ENCODE peak calls at places on chromosome 14, in five cellular contexts. One of them, this sample, is unnamed.

GRCh38 chr14:22378181-22378580 is 210.8 kb downstream of the DAD1 start:
- DNase-seq in IMR-90: no peak
- DNase-seq in neuronal stem cell: no peak
- DNase-seq in mesenchymal stem cell: no peak
- DNase-seq in H9: no peak
- DNase-seq in this sample: peak

GRCh38 chr14:105525861-105526780 is at the start of gene TMEM121:
- DNase-seq in neuronal stem cell: peak
- DNase-seq in IMR-90: no peak
- DNase-seq in mesenchymal stem cell: no peak
- DNase-seq in H9: peak
- DNase-seq in this sample: peak

GRCh38 chr14:105328070-105328677 is 13.6 kb downstream of the PACS2 start:
- DNase-seq in neuronal stem cell: no peak
- DNase-seq in mesenchymal stem cell: no peak
- DNase-seq in H9: no peak
- DNase-seq in IMR-90: no peak
- DNase-seq in this sample: no peak

GRCh38 chr14:24385524-24385923 is 13.3 kb upstream of the NYNRIN start:
- DNase-seq in neuronal stem cell: no peak
- DNase-seq in mesenchymal stem cell: no peak
- DNase-seq in IMR-90: no peak
- DNase-seq in H9: no peak
- DNase-seq in this sample: no peak

GRCh38 chr14:94942601-94943000 is 172.7 kb upstream of the GSC start:
- DNase-seq in neuronal stem cell: no peak
- DNase-seq in IMR-90: no peak
- DNase-seq in mesenchymal stem cell: no peak
- DNase-seq in H9: no peak
- DNase-seq in this sample: no peak

GRCh38 chr14:67425603-67426002 is 13.6 kb upstream of the PLEK2 start:
- DNase-seq in mesenchymal stem cell: no peak
- DNase-seq in neuronal stem cell: no peak
- DNase-seq in H9: no peak
- DNase-seq in IMR-90: no peak
- DNase-seq in this sample: no peak

GRCh38 chr14:90354551-90355298 is 23.0 kb upstream of the NRDE2 start:
- DNase-seq in neuronal stem cell: no peak
- DNase-seq in IMR-90: no peak
- DNase-seq in mesenchymal stem cell: no peak
- DNase-seq in H9: no peak
- DNase-seq in this sample: no peak

GRCh38 chr14:49549881-49550280 is 36.3 kb downstream of the RPS29 start:
- DNase-seq in mesenchymal stem cell: peak
- DNase-seq in IMR-90: peak
- DNase-seq in neuronal stem cell: no peak
- DNase-seq in H9: peak
- DNase-seq in this sample: peak

GRCh38 chr14:27040552-27040951 is 442.7 kb upstream of the NOVA1 start:
- DNase-seq in mesenchymal stem cell: no peak
- DNase-seq in IMR-90: no peak
- DNase-seq in neuronal stem cell: peak
- DNase-seq in H9: no peak
- DNase-seq in this sample: peak

GRCh38 chr14:71354801-71355200 is 447.5 kb downstream of the PCNX1 start:
- DNase-seq in IMR-90: peak
- DNase-seq in H9: no peak
- DNase-seq in mesenchymal stem cell: no peak
- DNase-seq in neuronal stem cell: peak
- DNase-seq in this sample: peak

GRCh38 chr14:73795974-73796373 is 55.7 kb upstream of the PTGR2 start:
- DNase-seq in mesenchymal stem cell: no peak
- DNase-seq in neuronal stem cell: no peak
- DNase-seq in H9: no peak
- DNase-seq in IMR-90: peak
- DNase-seq in this sample: peak

DNA sequence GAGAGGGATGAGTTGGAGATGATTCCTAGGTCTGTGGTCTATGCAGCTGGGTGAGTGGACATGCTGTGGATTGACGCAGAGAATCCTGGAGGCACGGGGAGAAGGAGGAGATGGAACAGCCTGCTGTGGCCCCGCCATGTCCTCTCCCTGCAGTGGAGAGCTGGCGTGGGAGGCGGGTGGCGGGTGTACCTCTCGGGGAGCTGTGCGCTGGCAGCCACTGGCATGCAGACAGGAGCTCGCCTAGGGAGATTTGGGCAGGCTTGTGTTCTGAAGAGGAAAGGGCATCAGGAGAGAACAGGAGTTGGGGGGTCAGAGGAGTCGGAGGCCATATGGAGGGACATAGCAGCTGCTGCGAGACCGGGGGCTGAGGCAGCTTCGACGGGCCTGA is 56.1 kb downstream of the TECPR2 start:
- DNase-seq in IMR-90: no peak
- DNase-seq in mesenchymal stem cell: no peak
- DNase-seq in H9: no peak
- DNase-seq in neuronal stem cell: no peak
- DNase-seq in this sample: no peak
- H2BK15ac ChIP-seq in IMR-90: no peak
- H2BK15ac ChIP-seq in mesenchymal stem cell: no peak
- H2BK15ac ChIP-seq in H9: no peak
- H2BK15ac ChIP-seq in neuronal stem cell: no peak
- H2BK15ac ChIP-seq in this sample: no peak

GRCh38 chr14:44640416-44640815 is 133.3 kb upstream of the FSCB start:
- DNase-seq in H9: no peak
- DNase-seq in IMR-90: no peak
- DNase-seq in mesenchymal stem cell: no peak
- DNase-seq in neuronal stem cell: no peak
- DNase-seq in this sample: peak

GRCh38 chr14:44639986-44640385 is 132.9 kb upstream of the FSCB start:
- DNase-seq in IMR-90: no peak
- DNase-seq in H9: no peak
- DNase-seq in neuronal stem cell: no peak
- DNase-seq in mesenchymal stem cell: peak
- DNase-seq in this sample: no peak

GRCh38 chr14:44634692-44635091 is 127.6 kb upstream of the FSCB start:
- DNase-seq in IMR-90: no peak
- DNase-seq in mesenchymal stem cell: no peak
- DNase-seq in H9: no peak
- DNase-seq in neuronal stem cell: no peak
- DNase-seq in this sample: no peak
- H3K23ac ChIP-seq in IMR-90: no peak
- H3K23ac ChIP-seq in mesenchymal stem cell: no peak
- H3K23ac ChIP-seq in H9: no peak
- H3K23ac ChIP-seq in neuronal stem cell: no peak
- H3K23ac ChIP-seq in this sample: no peak

DNA sequence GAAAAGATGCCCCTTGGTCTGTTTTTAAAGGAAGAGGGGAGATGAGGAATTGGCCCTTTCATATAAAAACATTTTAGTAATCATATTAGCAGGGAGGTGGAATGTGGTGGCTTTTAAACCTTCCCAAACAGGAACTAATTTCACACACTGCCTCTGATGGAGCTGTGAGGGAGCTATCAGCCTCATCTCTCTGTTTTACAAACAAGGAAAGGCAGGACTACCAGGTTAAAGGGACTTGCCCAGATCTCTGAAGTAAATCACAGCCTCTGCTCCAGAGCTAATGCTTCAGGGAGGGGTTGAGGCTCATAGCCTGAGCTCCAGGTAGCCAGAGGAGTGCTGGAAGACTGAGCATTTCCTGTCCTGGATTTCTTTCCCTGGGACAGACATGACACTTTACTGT is 1.1 kb upstream of the BMP4 start:
- DNase-seq in neuronal stem cell: no peak
- DNase-seq in IMR-90: no peak
- DNase-seq in mesenchymal stem cell: no peak
- DNase-seq in H9: no peak
- DNase-seq in this sample: peak
- H2BK15ac ChIP-seq in neuronal stem cell: no peak
- H2BK15ac ChIP-seq in IMR-90: no peak
- H2BK15ac ChIP-seq in mesenchymal stem cell: no peak
- H2BK15ac ChIP-seq in H9: no peak
- H2BK15ac ChIP-seq in this sample: no peak

GRCh38 chr14:75804570-75805275 is 143.7 kb downstream of the TTLL5 start:
- DNase-seq in H9: no peak
- DNase-seq in IMR-90: no peak
- DNase-seq in neuronal stem cell: no peak
- DNase-seq in mesenchymal stem cell: no peak
- DNase-seq in this sample: no peak

GRCh38 chr14:75811136-75811839 is 150.2 kb downstream of the TTLL5 start:
- DNase-seq in neuronal stem cell: no peak
- DNase-seq in H9: no peak
- DNase-seq in IMR-90: no peak
- DNase-seq in mesenchymal stem cell: no peak
- DNase-seq in this sample: no peak

GRCh38 chr14:75803768-75804167 is 142.7 kb downstream of the TTLL5 start:
- DNase-seq in mesenchymal stem cell: no peak
- DNase-seq in H9: no peak
- DNase-seq in IMR-90: no peak
- DNase-seq in neuronal stem cell: peak
- DNase-seq in this sample: peak

GRCh38 chr14:75805646-75806045 is 144.6 kb downstream of the TTLL5 start:
- DNase-seq in IMR-90: no peak
- DNase-seq in H9: no peak
- DNase-seq in mesenchymal stem cell: no peak
- DNase-seq in neuronal stem cell: no peak
- DNase-seq in this sample: no peak

DNA sequence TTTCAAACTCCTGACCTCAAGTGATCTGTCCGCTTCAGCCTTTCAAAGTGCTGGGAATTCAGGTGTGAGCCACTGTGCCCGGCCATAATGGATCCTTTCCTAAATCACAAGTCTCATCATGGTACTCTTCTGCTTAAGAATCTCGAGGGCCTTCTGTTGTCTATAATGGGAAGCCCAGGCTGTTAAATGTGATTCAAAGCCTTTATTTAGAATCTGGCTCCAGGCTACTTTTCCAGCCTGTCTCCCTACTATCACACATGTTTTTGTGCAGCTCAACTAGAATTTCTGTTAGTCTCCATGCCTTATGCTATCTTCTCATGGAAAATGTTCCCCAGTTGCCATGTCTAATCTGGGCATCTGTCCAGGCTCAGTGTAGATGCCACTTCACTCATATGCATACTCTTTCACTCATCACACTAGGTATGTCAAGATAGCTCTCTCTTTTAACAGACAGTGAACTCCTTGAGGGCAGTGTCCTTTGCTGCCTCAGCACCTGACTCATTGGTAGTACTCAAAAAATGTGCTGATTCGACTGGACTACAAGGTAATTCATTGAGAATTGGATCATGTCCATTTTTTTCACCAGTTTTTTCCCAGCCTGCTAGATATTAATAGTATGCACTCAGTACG is 145.3 kb downstream of the TTLL5 start:
- DNase-seq in IMR-90: no peak
- DNase-seq in neuronal stem cell: no peak
- DNase-seq in H9: no peak
- DNase-seq in mesenchymal stem cell: no peak
- DNase-seq in this sample: no peak
- H3K23ac ChIP-seq in IMR-90: no peak
- H3K23ac ChIP-seq in neuronal stem cell: no peak
- H3K23ac ChIP-seq in H9: no peak
- H3K23ac ChIP-seq in mesenchymal stem cell: no peak
- H3K23ac ChIP-seq in this sample: no peak

GRCh38 chr14:102318781-102319276 is 717 bp upstream of the ZNF839 start:
- DNase-seq in mesenchymal stem cell: no peak
- DNase-seq in IMR-90: no peak
- DNase-seq in H9: no peak
- DNase-seq in neuronal stem cell: no peak
- DNase-seq in this sample: no peak
- H2BK15ac ChIP-seq in mesenchymal stem cell: no peak
- H2BK15ac ChIP-seq in IMR-90: peak
- H2BK15ac ChIP-seq in H9: no peak
- H2BK15ac ChIP-seq in neuronal stem cell: no peak
- H2BK15ac ChIP-seq in this sample: no peak

GRCh38 chr14:61420326-61420725 is 98.9 kb downstream of the PRKCH start:
- DNase-seq in mesenchymal stem cell: no peak
- DNase-seq in H9: no peak
- DNase-seq in IMR-90: peak
- DNase-seq in neuronal stem cell: no peak
- DNase-seq in this sample: peak
- H3K23ac ChIP-seq in mesenchymal stem cell: no peak
- H3K23ac ChIP-seq in H9: no peak
- H3K23ac ChIP-seq in IMR-90: no peak
- H3K23ac ChIP-seq in neuronal stem cell: no peak
- H3K23ac ChIP-seq in this sample: no peak

DNA sequence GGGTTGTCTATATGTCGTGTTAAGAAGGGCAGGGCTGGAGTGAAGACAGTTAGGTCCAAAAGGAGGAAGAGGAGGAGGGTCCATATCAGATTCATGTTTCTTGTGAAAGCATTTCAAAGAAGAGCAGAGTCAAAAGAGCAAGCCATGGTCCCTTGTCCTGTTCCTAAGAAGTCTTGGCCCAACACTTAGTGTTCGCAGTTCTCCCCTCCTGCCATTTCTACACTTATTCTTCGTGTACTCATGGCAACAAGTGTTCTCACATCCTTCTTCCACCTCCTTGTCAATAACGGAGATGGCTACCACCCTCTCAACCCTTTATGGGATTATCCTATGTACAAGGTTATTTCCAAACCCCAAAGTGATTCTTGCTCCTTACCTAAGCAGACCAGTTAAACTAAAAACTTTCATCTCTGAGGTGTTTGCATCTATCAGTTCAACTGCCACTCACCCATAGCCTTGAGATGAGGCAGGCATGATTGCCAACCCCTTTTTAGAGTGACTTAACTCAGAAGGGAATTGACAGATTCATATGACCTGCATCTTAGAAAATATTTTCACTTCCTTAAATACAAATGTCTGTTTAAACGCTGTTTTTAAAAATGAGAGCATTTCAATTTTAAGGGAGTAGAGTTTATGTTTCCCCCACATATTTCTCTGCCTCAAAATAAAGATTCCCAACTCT is 19.8 kb upstream of the RNASE2 start:
- DNase-seq in IMR-90: no peak
- DNase-seq in neuronal stem cell: no peak
- DNase-seq in mesenchymal stem cell: no peak
- DNase-seq in H9: no peak
- DNase-seq in this sample: no peak
- H2BK15ac ChIP-seq in IMR-90: no peak
- H2BK15ac ChIP-seq in neuronal stem cell: no peak
- H2BK15ac ChIP-seq in mesenchymal stem cell: no peak
- H2BK15ac ChIP-seq in H9: no peak
- H2BK15ac ChIP-seq in this sample: no peak

GRCh38 chr14:21171128-21171527 is 15.3 kb upstream of the OR5AU1 start:
- DNase-seq in mesenchymal stem cell: no peak
- DNase-seq in IMR-90: no peak
- DNase-seq in neuronal stem cell: no peak
- DNase-seq in H9: no peak
- DNase-seq in this sample: no peak

GRCh38 chr14:21163721-21164120 is 7.9 kb upstream of the OR5AU1 start:
- DNase-seq in neuronal stem cell: no peak
- DNase-seq in mesenchymal stem cell: no peak
- DNase-seq in H9: no peak
- DNase-seq in IMR-90: no peak
- DNase-seq in this sample: no peak

GRCh38 chr14:21169587-21169986 is 13.7 kb upstream of the OR5AU1 start:
- DNase-seq in IMR-90: no peak
- DNase-seq in mesenchymal stem cell: no peak
- DNase-seq in neuronal stem cell: no peak
- DNase-seq in H9: no peak
- DNase-seq in this sample: no peak

GRCh38 chr14:21168055-21168454 is 12.2 kb upstream of the OR5AU1 start:
- DNase-seq in IMR-90: peak
- DNase-seq in mesenchymal stem cell: no peak
- DNase-seq in H9: no peak
- DNase-seq in neuronal stem cell: no peak
- DNase-seq in this sample: no peak
- H3K23ac ChIP-seq in IMR-90: no peak
- H3K23ac ChIP-seq in mesenchymal stem cell: no peak
- H3K23ac ChIP-seq in H9: no peak
- H3K23ac ChIP-seq in neuronal stem cell: no peak
- H3K23ac ChIP-seq in this sample: no peak

This sample was measured in mesendoderm.